ENCODE peak calls at places on chromosomes 13 and 19, in four cellular contexts. N is astrocyte of the spinal cord, K is amygdala, Y is GM23338. I is an unnamed sample.

GRCh38 chr13:44768233-44768632 is 192.1 kb upstream of the TSC22D1 start:
- DNase-seq in N (no peak), K (no peak), Y (no peak), I (no peak)

GRCh38 chr13:102571075-102571474 is 25.7 kb upstream of the TPP2 start:
- DNase-seq in N (no peak), K (no peak), Y (peak; percentile 60), I (no peak)

GRCh38 chr13:25286308-25286968 is 850 bp downstream of the MTMR6 start:
- DNase-seq in N (peak; percentile 48), K (no peak), Y (peak; percentile 36), I (no peak)

GRCh38 chr13:97264663-97265062 is 42.5 kb downstream of the MBNL2 start:
- DNase-seq in N (no peak), K (no peak), Y (no peak), I (no peak)

GRCh38 chr13:45341799-45342584 is 1.0 kb upstream of the TPT1 start:
- DNase-seq in N (peak; percentile 60), K (no peak), Y (no peak), I (no peak)

GRCh38 chr13:97175041-97175440 is 47.1 kb upstream of the MBNL2 start:
- DNase-seq in N (no peak), K (no peak), Y (no peak), I (no peak)

GRCh38 chr19:10929402-10929794 is 787 bp downstream of the TIMM29 start:
- DNase-seq in N (no peak), K (no peak), Y (peak; percentile 44), I (no peak)

GRCh38 chr19:39126593-39127187 is 1.1 kb downstream of the PAK4 start:
- DNase-seq in N (peak; percentile 49), K (no peak), Y (no peak), I (peak; percentile 29)

GRCh38 chr13:106570354-106570822 is 2.5 kb upstream of the ARGLU1 start:
- DNase-seq in N (no peak), K (no peak), Y (peak; percentile 95), I (no peak)

GRCh38 chr13:73365681-73366080 is 306.9 kb downstream of the KLF5 start:
- DNase-seq in N (no peak), K (no peak), Y (peak; percentile 24), I (no peak)

GRCh38 chr13:108621421-108621820 is 8.0 kb upstream of the MYO16 start:
- DNase-seq in N (no peak), K (no peak), Y (no peak), I (no peak)

GRCh38 chr19:15426485-15427349 is 7.9 kb upstream of the AKAP8L start:
- DNase-seq in N (no peak), K (no peak), Y (no peak), I (no peak)

GRCh38 chr13:72745260-72745659 is 17.5 kb downstream of the BORA start:
- DNase-seq in N (peak; percentile 6), K (no peak), Y (no peak), I (no peak)

GRCh38 chr13:47287291-47287751 is 390.5 kb upstream of the HTR2A start:
- DNase-seq in N (peak; percentile 95), K (no peak), Y (peak; percentile 2), I (no peak)

GRCh38 chr13:107324416-107325204 is 756.7 kb upstream of the ARGLU1 start:
- DNase-seq in N (no peak), K (no peak), Y (no peak), I (no peak)

GRCh38 chr13:20411638-20412342 is 113.9 kb downstream of the CRYL1 start:
- DNase-seq in N (no peak), K (no peak), Y (no peak), I (no peak)

GRCh38 chr19:56294557-56294956 is 20.1 kb downstream of the ZSCAN5A start:
- DNase-seq in N (peak; percentile 38), K (no peak), Y (no peak), I (no peak)

I was measured in retina.